ENCODE peak calls at places on chromosomes 11 and 22, in seven cellular contexts. One of them, this sample, is unnamed.

GRCh38 chr22:24973867-24974266 is 21.4 kb downstream of the KIAA1671 start:
- DNase-seq in IMR-90: no peak
- DNase-seq in H1: no peak
- DNase-seq in trophoblast cell: no peak
- DNase-seq in H9: no peak
- DNase-seq in mesendoderm: no peak
- DNase-seq in mesenchymal stem cell: no peak
- DNase-seq in this sample: no peak

GRCh38 chr22:39220450-39220849 is 24.3 kb downstream of the PDGFB start:
- DNase-seq in IMR-90: no peak
- DNase-seq in H1: no peak
- DNase-seq in trophoblast cell: no peak
- DNase-seq in H9: no peak
- DNase-seq in mesendoderm: no peak
- DNase-seq in mesenchymal stem cell: no peak
- DNase-seq in this sample: no peak

GRCh38 chr22:40867109-40867508 is 5.2 kb upstream of the DNAJB7 start:
- DNase-seq in IMR-90: no peak
- DNase-seq in H1: no peak
- DNase-seq in trophoblast cell: no peak
- DNase-seq in H9: no peak
- DNase-seq in mesendoderm: no peak
- DNase-seq in mesenchymal stem cell: no peak
- DNase-seq in this sample: no peak

GRCh38 chr11:21072517-21072916 is 403.1 kb downstream of the NELL1 start:
- DNase-seq in IMR-90: no peak
- DNase-seq in H1: no peak
- DNase-seq in trophoblast cell: no peak
- DNase-seq in H9: no peak
- DNase-seq in mesendoderm: no peak
- DNase-seq in mesenchymal stem cell: no peak
- DNase-seq in this sample: no peak

GRCh38 chr11:130408901-130409300 is 19.5 kb downstream of the ADAMTS8 start:
- DNase-seq in IMR-90: no peak
- DNase-seq in H1: no peak
- DNase-seq in trophoblast cell: no peak
- DNase-seq in H9: no peak
- DNase-seq in mesendoderm: no peak
- DNase-seq in mesenchymal stem cell: no peak
- DNase-seq in this sample: no peak

GRCh38 chr22:45680932-45681700 is 9.5 kb downstream of the ATXN10 start:
- DNase-seq in IMR-90: peak
- DNase-seq in H1: no peak
- DNase-seq in trophoblast cell: no peak
- DNase-seq in H9: no peak
- DNase-seq in mesendoderm: no peak
- DNase-seq in mesenchymal stem cell: peak
- DNase-seq in this sample: no peak

GRCh38 chr11:91927448-91927847 is 297.2 kb upstream of the FAT3 start:
- DNase-seq in IMR-90: no peak
- DNase-seq in H1: no peak
- DNase-seq in trophoblast cell: no peak
- DNase-seq in H9: no peak
- DNase-seq in mesendoderm: no peak
- DNase-seq in mesenchymal stem cell: no peak
- DNase-seq in this sample: no peak

GRCh38 chr11:111521132-111521531 is 6.6 kb downstream of the HOATZ start:
- DNase-seq in IMR-90: peak
- DNase-seq in H1: no peak
- DNase-seq in trophoblast cell: no peak
- DNase-seq in H9: no peak
- DNase-seq in mesendoderm: no peak
- DNase-seq in mesenchymal stem cell: no peak
- DNase-seq in this sample: no peak

GRCh38 chr11:123707606-123708205 is 33.8 kb downstream of the ZNF202 start:
- DNase-seq in IMR-90: peak
- DNase-seq in H1: peak
- DNase-seq in trophoblast cell: peak
- DNase-seq in H9: peak
- DNase-seq in mesendoderm: peak
- DNase-seq in mesenchymal stem cell: peak
- DNase-seq in this sample: peak

GRCh38 chr11:1546536-1547466 is 25.3 kb downstream of the DUSP8 start:
- DNase-seq in IMR-90: peak
- DNase-seq in H1: peak
- DNase-seq in trophoblast cell: no peak
- DNase-seq in H9: peak
- DNase-seq in mesendoderm: peak
- DNase-seq in mesenchymal stem cell: peak
- DNase-seq in this sample: peak

GRCh38 chr11:98568011-98568410 is 452.7 kb upstream of the CNTN5 start:
- DNase-seq in IMR-90: no peak
- DNase-seq in H1: no peak
- DNase-seq in trophoblast cell: no peak
- DNase-seq in H9: no peak
- DNase-seq in mesendoderm: no peak
- DNase-seq in mesenchymal stem cell: no peak
- DNase-seq in this sample: no peak

GRCh38 chr11:114137054-114137453 is 77.5 kb downstream of the ZBTB16 start:
- DNase-seq in IMR-90: no peak
- DNase-seq in H1: no peak
- DNase-seq in trophoblast cell: no peak
- DNase-seq in H9: no peak
- DNase-seq in mesendoderm: no peak
- DNase-seq in mesenchymal stem cell: peak
- DNase-seq in this sample: no peak
- H3K18ac ChIP-seq in IMR-90: no peak
- H3K18ac ChIP-seq in H1: no peak
- H3K18ac ChIP-seq in trophoblast cell: no peak
- H3K18ac ChIP-seq in H9: no peak
- H3K18ac ChIP-seq in mesendoderm: no peak
- H3K18ac ChIP-seq in mesenchymal stem cell: no peak
- H3K18ac ChIP-seq in this sample: no peak

GRCh38 chr11:83508804-83509203 is 222.6 kb upstream of the CCDC90B start:
- DNase-seq in IMR-90: no peak
- DNase-seq in H1: no peak
- DNase-seq in trophoblast cell: no peak
- DNase-seq in H9: no peak
- DNase-seq in mesendoderm: no peak
- DNase-seq in mesenchymal stem cell: peak
- DNase-seq in this sample: no peak
- H3K18ac ChIP-seq in IMR-90: no peak
- H3K18ac ChIP-seq in H1: no peak
- H3K18ac ChIP-seq in trophoblast cell: no peak
- H3K18ac ChIP-seq in H9: no peak
- H3K18ac ChIP-seq in mesendoderm: no peak
- H3K18ac ChIP-seq in mesenchymal stem cell: no peak
- H3K18ac ChIP-seq in this sample: no peak

GRCh38 chr11:12853325-12853651 is 155.8 kb upstream of the RASSF10 start:
- DNase-seq in IMR-90: no peak
- DNase-seq in H1: no peak
- DNase-seq in trophoblast cell: no peak
- DNase-seq in H9: no peak
- DNase-seq in mesendoderm: no peak
- DNase-seq in mesenchymal stem cell: no peak
- DNase-seq in this sample: no peak
- H3K18ac ChIP-seq in IMR-90: no peak
- H3K18ac ChIP-seq in H1: no peak
- H3K18ac ChIP-seq in trophoblast cell: no peak
- H3K18ac ChIP-seq in H9: no peak
- H3K18ac ChIP-seq in mesendoderm: peak
- H3K18ac ChIP-seq in mesenchymal stem cell: no peak
- H3K18ac ChIP-seq in this sample: no peak

GRCh38 chr11:60897496-60897895 is 8.9 kb downstream of the PRPF19 start:
- DNase-seq in IMR-90: no peak
- DNase-seq in H1: no peak
- DNase-seq in trophoblast cell: no peak
- DNase-seq in H9: no peak
- DNase-seq in mesendoderm: no peak
- DNase-seq in mesenchymal stem cell: no peak
- DNase-seq in this sample: no peak

GRCh38 chr11:60891103-60891741 is 15.2 kb downstream of the PRPF19 start:
- DNase-seq in IMR-90: peak
- DNase-seq in H1: no peak
- DNase-seq in trophoblast cell: no peak
- DNase-seq in H9: no peak
- DNase-seq in mesendoderm: no peak
- DNase-seq in mesenchymal stem cell: no peak
- DNase-seq in this sample: no peak

GRCh38 chr11:60899021-60899936 is 7.1 kb downstream of the PRPF19 start:
- DNase-seq in IMR-90: peak
- DNase-seq in H1: peak
- DNase-seq in trophoblast cell: peak
- DNase-seq in H9: peak
- DNase-seq in mesendoderm: peak
- DNase-seq in mesenchymal stem cell: peak
- DNase-seq in this sample: peak

GRCh38 chr11:60899977-60900376 is 6.4 kb downstream of the PRPF19 start:
- DNase-seq in IMR-90: no peak
- DNase-seq in H1: no peak
- DNase-seq in trophoblast cell: no peak
- DNase-seq in H9: no peak
- DNase-seq in mesendoderm: no peak
- DNase-seq in mesenchymal stem cell: no peak
- DNase-seq in this sample: no peak

GRCh38 chr11:60895687-60896086 is 10.7 kb downstream of the PRPF19 start:
- DNase-seq in IMR-90: no peak
- DNase-seq in H1: no peak
- DNase-seq in trophoblast cell: no peak
- DNase-seq in H9: no peak
- DNase-seq in mesendoderm: no peak
- DNase-seq in mesenchymal stem cell: no peak
- DNase-seq in this sample: no peak
- H3K18ac ChIP-seq in IMR-90: no peak
- H3K18ac ChIP-seq in H1: no peak
- H3K18ac ChIP-seq in trophoblast cell: no peak
- H3K18ac ChIP-seq in H9: no peak
- H3K18ac ChIP-seq in mesendoderm: no peak
- H3K18ac ChIP-seq in mesenchymal stem cell: no peak
- H3K18ac ChIP-seq in this sample: no peak

GRCh38 chr11:79672786-79673185 is 232.0 kb upstream of the TENM4 start:
- DNase-seq in IMR-90: no peak
- DNase-seq in H1: no peak
- DNase-seq in trophoblast cell: no peak
- DNase-seq in H9: no peak
- DNase-seq in mesendoderm: no peak
- DNase-seq in mesenchymal stem cell: no peak
- DNase-seq in this sample: no peak

GRCh38 chr11:79667377-79667776 is 226.5 kb upstream of the TENM4 start:
- DNase-seq in IMR-90: no peak
- DNase-seq in H1: no peak
- DNase-seq in trophoblast cell: no peak
- DNase-seq in H9: no peak
- DNase-seq in mesendoderm: no peak
- DNase-seq in mesenchymal stem cell: no peak
- DNase-seq in this sample: no peak

GRCh38 chr11:79676396-79676795 is 235.6 kb upstream of the TENM4 start:
- DNase-seq in IMR-90: no peak
- DNase-seq in H1: no peak
- DNase-seq in trophoblast cell: no peak
- DNase-seq in H9: no peak
- DNase-seq in mesendoderm: no peak
- DNase-seq in mesenchymal stem cell: no peak
- DNase-seq in this sample: no peak

GRCh38 chr11:79675081-79675480 is 234.3 kb upstream of the TENM4 start:
- DNase-seq in IMR-90: no peak
- DNase-seq in H1: no peak
- DNase-seq in trophoblast cell: no peak
- DNase-seq in H9: no peak
- DNase-seq in mesendoderm: no peak
- DNase-seq in mesenchymal stem cell: no peak
- DNase-seq in this sample: no peak

GRCh38 chr11:79670846-79671245 is 230.0 kb upstream of the TENM4 start:
- DNase-seq in IMR-90: no peak
- DNase-seq in H1: no peak
- DNase-seq in trophoblast cell: no peak
- DNase-seq in H9: no peak
- DNase-seq in mesendoderm: no peak
- DNase-seq in mesenchymal stem cell: no peak
- DNase-seq in this sample: no peak
- H3K18ac ChIP-seq in IMR-90: no peak
- H3K18ac ChIP-seq in H1: no peak
- H3K18ac ChIP-seq in trophoblast cell: no peak
- H3K18ac ChIP-seq in H9: no peak
- H3K18ac ChIP-seq in mesendoderm: no peak
- H3K18ac ChIP-seq in mesenchymal stem cell: no peak
- H3K18ac ChIP-seq in this sample: no peak

DNA sequence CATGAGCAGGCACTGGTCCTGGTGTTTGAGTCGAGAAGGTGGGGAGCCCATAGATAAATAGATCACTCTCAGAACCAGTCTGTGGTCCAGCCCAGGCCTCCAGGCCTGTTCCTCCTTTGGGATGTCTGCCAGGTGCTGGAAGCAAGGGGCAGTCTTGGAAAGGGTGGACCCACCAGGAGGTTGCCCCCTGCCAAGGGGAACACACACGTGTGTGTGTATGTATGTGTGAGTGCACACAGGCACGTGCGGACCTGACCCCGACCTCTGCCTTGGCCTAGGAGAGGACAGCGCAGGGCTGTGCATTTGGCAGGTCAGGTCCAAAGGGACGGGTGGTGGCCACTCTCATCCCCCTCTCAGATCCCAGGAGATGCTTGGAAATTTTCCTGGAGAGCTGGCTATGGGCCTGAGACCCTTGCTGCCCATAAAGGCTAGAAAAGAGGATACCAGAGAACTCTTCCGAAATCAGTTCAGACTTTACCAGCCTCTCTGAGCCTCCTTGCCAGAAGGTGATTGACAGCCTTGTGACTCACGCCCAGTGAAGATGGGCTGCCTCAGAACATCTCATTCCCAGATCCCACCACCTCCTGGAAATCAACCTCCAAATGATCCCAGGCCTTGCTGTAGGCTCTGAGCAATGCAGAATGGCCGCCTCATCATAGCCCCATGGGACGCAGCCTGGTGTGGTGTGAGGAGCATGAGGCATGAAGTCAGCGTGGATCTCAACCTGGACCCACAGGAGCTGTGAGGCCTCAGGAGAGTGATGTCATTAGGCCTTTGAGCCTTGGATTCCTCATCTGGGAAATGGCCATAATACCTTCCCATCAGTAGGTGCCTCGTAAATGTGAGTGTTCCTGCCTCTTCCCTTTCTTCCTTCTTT is 24.0 kb upstream of the CREB3L1 start:
- DNase-seq in IMR-90: no peak
- DNase-seq in H1: no peak
- DNase-seq in trophoblast cell: no peak
- DNase-seq in H9: peak
- DNase-seq in mesendoderm: no peak
- DNase-seq in mesenchymal stem cell: no peak
- DNase-seq in this sample: no peak
- H3K18ac ChIP-seq in IMR-90: no peak
- H3K18ac ChIP-seq in H1: peak
- H3K18ac ChIP-seq in trophoblast cell: no peak
- H3K18ac ChIP-seq in H9: no peak
- H3K18ac ChIP-seq in mesendoderm: no peak
- H3K18ac ChIP-seq in mesenchymal stem cell: no peak
- H3K18ac ChIP-seq in this sample: peak

This sample was measured in neuronal stem cell.